ENCODE peak calls at places on chromosome 7, in nine cellular contexts. One of them, this sample, is unnamed.

GRCh38 chr7:69776611-69777010 is 178.3 kb downstream of the AUTS2 start:
- DNase-seq in right atrium auricular region: no peak
- DNase-seq in GM06990: no peak
- DNase-seq in HFF-Myc: no peak
- DNase-seq in heart right ventricle: no peak
- DNase-seq in CD8-positive, alpha-beta memory T cell: no peak
- DNase-seq in AG10803: peak; percentile 93
- DNase-seq in HepG2: no peak
- DNase-seq in dorsolateral prefrontal cortex: no peak
- DNase-seq in this sample: no peak

GRCh38 chr7:75033064-75033463 is 40.5 kb downstream of the RCC1L start:
- DNase-seq in right atrium auricular region: no peak
- DNase-seq in heart right ventricle: no peak
- DNase-seq in AG10803: no peak
- DNase-seq in HepG2: peak; percentile 18
- DNase-seq in CD8-positive, alpha-beta memory T cell: no peak
- DNase-seq in GM06990: no peak
- DNase-seq in HFF-Myc: no peak
- DNase-seq in dorsolateral prefrontal cortex: no peak
- DNase-seq in this sample: no peak

GRCh38 chr7:129845178-129845971 is 107.4 kb downstream of the UBE2H start:
- DNase-seq in AG10803: peak; percentile 74
- DNase-seq in right atrium auricular region: no peak
- DNase-seq in heart right ventricle: no peak
- DNase-seq in HFF-Myc: peak; percentile 75
- DNase-seq in GM06990: no peak
- DNase-seq in HepG2: no peak
- DNase-seq in CD8-positive, alpha-beta memory T cell: no peak
- DNase-seq in dorsolateral prefrontal cortex: no peak
- DNase-seq in this sample: no peak

GRCh38 chr7:509426-509825 is 10.2 kb downstream of the PDGFA start:
- DNase-seq in right atrium auricular region: no peak
- DNase-seq in dorsolateral prefrontal cortex: no peak
- DNase-seq in HFF-Myc: no peak
- DNase-seq in heart right ventricle: no peak
- DNase-seq in CD8-positive, alpha-beta memory T cell: no peak
- DNase-seq in HepG2: no peak
- DNase-seq in GM06990: no peak
- DNase-seq in AG10803: no peak
- DNase-seq in this sample: no peak

GRCh38 chr7:13989138-13989943 is at the start of gene ETV1:
- DNase-seq in dorsolateral prefrontal cortex: peak; percentile 75
- DNase-seq in HFF-Myc: no peak
- DNase-seq in GM06990: no peak
- DNase-seq in AG10803: peak; percentile 43
- DNase-seq in CD8-positive, alpha-beta memory T cell: peak; percentile 5
- DNase-seq in heart right ventricle: peak; percentile 79
- DNase-seq in HepG2: peak; percentile 14
- DNase-seq in right atrium auricular region: peak; percentile 77
- DNase-seq in this sample: no peak

GRCh38 chr7:38825721-38826440 is 83.1 kb downstream of the VPS41 start:
- DNase-seq in heart right ventricle: peak; percentile 5
- DNase-seq in AG10803: no peak
- DNase-seq in right atrium auricular region: no peak
- DNase-seq in GM06990: no peak
- DNase-seq in dorsolateral prefrontal cortex: no peak
- DNase-seq in CD8-positive, alpha-beta memory T cell: no peak
- DNase-seq in HFF-Myc: no peak
- DNase-seq in HepG2: no peak
- DNase-seq in this sample: no peak

GRCh38 chr7:152435384-152436278 is at the start of gene KMT2C:
- DNase-seq in CD8-positive, alpha-beta memory T cell: peak; percentile 54
- DNase-seq in HFF-Myc: no peak
- DNase-seq in dorsolateral prefrontal cortex: peak; percentile 58
- DNase-seq in AG10803: peak; percentile 44
- DNase-seq in heart right ventricle: peak; percentile 65
- DNase-seq in HepG2: no peak
- DNase-seq in GM06990: peak; percentile 64
- DNase-seq in right atrium auricular region: no peak
- DNase-seq in this sample: peak; percentile 65

GRCh38 chr7:112286294-112287086 is 80.0 kb downstream of the ZNF277 start:
- DNase-seq in CD8-positive, alpha-beta memory T cell: peak; percentile 5
- DNase-seq in heart right ventricle: no peak
- DNase-seq in GM06990: peak; percentile 25
- DNase-seq in HepG2: no peak
- DNase-seq in HFF-Myc: no peak
- DNase-seq in AG10803: no peak
- DNase-seq in right atrium auricular region: no peak
- DNase-seq in dorsolateral prefrontal cortex: peak; percentile 68
- DNase-seq in this sample: no peak

GRCh38 chr7:92793656-92794205 is 42.6 kb downstream of the CDK6 start:
- DNase-seq in right atrium auricular region: no peak
- DNase-seq in heart right ventricle: no peak
- DNase-seq in HepG2: no peak
- DNase-seq in AG10803: peak; percentile 28
- DNase-seq in GM06990: no peak
- DNase-seq in dorsolateral prefrontal cortex: no peak
- DNase-seq in CD8-positive, alpha-beta memory T cell: no peak
- DNase-seq in HFF-Myc: no peak
- DNase-seq in this sample: no peak

GRCh38 chr7:24169077-24169624 is 114.8 kb upstream of the NPY start:
- DNase-seq in dorsolateral prefrontal cortex: no peak
- DNase-seq in AG10803: no peak
- DNase-seq in CD8-positive, alpha-beta memory T cell: no peak
- DNase-seq in HFF-Myc: no peak
- DNase-seq in HepG2: no peak
- DNase-seq in GM06990: no peak
- DNase-seq in heart right ventricle: no peak
- DNase-seq in right atrium auricular region: no peak
- DNase-seq in this sample: no peak

GRCh38 chr7:128383781-128384180 is 22.3 kb upstream of the PRRT4 start:
- DNase-seq in HFF-Myc: no peak
- DNase-seq in CD8-positive, alpha-beta memory T cell: no peak
- DNase-seq in dorsolateral prefrontal cortex: no peak
- DNase-seq in GM06990: no peak
- DNase-seq in right atrium auricular region: no peak
- DNase-seq in HepG2: no peak
- DNase-seq in heart right ventricle: no peak
- DNase-seq in AG10803: no peak
- DNase-seq in this sample: no peak

DNA sequence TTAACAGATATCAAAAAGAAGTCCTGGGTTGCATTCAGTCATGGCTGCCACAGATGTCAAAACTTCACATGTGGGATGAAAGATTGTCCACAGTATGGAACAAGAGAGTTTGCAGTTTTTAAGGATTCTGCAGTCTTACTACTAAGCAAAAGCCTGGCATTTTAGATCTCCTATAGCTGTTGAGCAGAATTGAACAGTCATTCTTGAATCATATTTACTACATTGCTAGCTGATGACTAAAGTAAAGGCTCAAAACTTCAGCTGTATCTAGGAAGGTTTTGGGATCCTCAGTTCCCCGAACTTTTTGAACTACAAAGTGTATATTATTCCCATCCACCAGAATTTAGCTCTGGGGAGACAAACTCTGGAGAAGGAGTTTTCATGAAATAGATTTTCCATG is 31.0 kb downstream of the BET1 start:
- DNase-seq in right atrium auricular region: no peak
- DNase-seq in GM06990: no peak
- DNase-seq in CD8-positive, alpha-beta memory T cell: no peak
- DNase-seq in AG10803: peak; percentile 29
- DNase-seq in heart right ventricle: no peak
- DNase-seq in dorsolateral prefrontal cortex: no peak
- DNase-seq in HFF-Myc: no peak
- DNase-seq in HepG2: no peak
- DNase-seq in this sample: no peak
- H3K4me3 ChIP-seq in right atrium auricular region: no peak overlapping the region
- H3K4me3 ChIP-seq in GM06990: no peak overlapping the region
- H3K4me3 ChIP-seq in CD8-positive, alpha-beta memory T cell: no peak overlapping the region
- H3K4me3 ChIP-seq in AG10803: no peak overlapping the region
- H3K4me3 ChIP-seq in heart right ventricle: no peak overlapping the region
- H3K4me3 ChIP-seq in dorsolateral prefrontal cortex: no peak overlapping the region
- H3K4me3 ChIP-seq in HFF-Myc: no peak overlapping the region
- H3K4me3 ChIP-seq in HepG2: no peak overlapping the region
- H3K4me3 ChIP-seq in this sample: no peak overlapping the region

GRCh38 chr7:136128050-136128449 is 150.9 kb upstream of the MTPN start:
- DNase-seq in HFF-Myc: no peak
- DNase-seq in AG10803: no peak
- DNase-seq in HepG2: no peak
- DNase-seq in heart right ventricle: no peak
- DNase-seq in CD8-positive, alpha-beta memory T cell: no peak
- DNase-seq in right atrium auricular region: no peak
- DNase-seq in GM06990: no peak
- DNase-seq in dorsolateral prefrontal cortex: no peak
- DNase-seq in this sample: no peak

GRCh38 chr7:136117539-136117938 is 140.4 kb upstream of the MTPN start:
- DNase-seq in HFF-Myc: no peak
- DNase-seq in AG10803: no peak
- DNase-seq in HepG2: no peak
- DNase-seq in CD8-positive, alpha-beta memory T cell: no peak
- DNase-seq in dorsolateral prefrontal cortex: no peak
- DNase-seq in heart right ventricle: no peak
- DNase-seq in GM06990: no peak
- DNase-seq in right atrium auricular region: no peak
- DNase-seq in this sample: no peak

GRCh38 chr7:136123352-136123751 is 146.2 kb upstream of the MTPN start:
- DNase-seq in GM06990: no peak
- DNase-seq in dorsolateral prefrontal cortex: no peak
- DNase-seq in right atrium auricular region: no peak
- DNase-seq in heart right ventricle: no peak
- DNase-seq in AG10803: no peak
- DNase-seq in HepG2: no peak
- DNase-seq in CD8-positive, alpha-beta memory T cell: no peak
- DNase-seq in HFF-Myc: no peak
- DNase-seq in this sample: no peak
- H3K4me3 ChIP-seq in GM06990: no peak overlapping the region
- H3K4me3 ChIP-seq in dorsolateral prefrontal cortex: no peak overlapping the region
- H3K4me3 ChIP-seq in right atrium auricular region: no peak overlapping the region
- H3K4me3 ChIP-seq in heart right ventricle: no peak overlapping the region
- H3K4me3 ChIP-seq in AG10803: no peak overlapping the region
- H3K4me3 ChIP-seq in HepG2: no peak overlapping the region
- H3K4me3 ChIP-seq in CD8-positive, alpha-beta memory T cell: no peak overlapping the region
- H3K4me3 ChIP-seq in HFF-Myc: no peak overlapping the region
- H3K4me3 ChIP-seq in this sample: no peak overlapping the region

GRCh38 chr7:37684927-37685326 is 1.4 kb downstream of the GPR141 start:
- DNase-seq in dorsolateral prefrontal cortex: no peak
- DNase-seq in AG10803: no peak
- DNase-seq in HepG2: no peak
- DNase-seq in CD8-positive, alpha-beta memory T cell: no peak
- DNase-seq in GM06990: no peak
- DNase-seq in right atrium auricular region: no peak
- DNase-seq in heart right ventricle: no peak
- DNase-seq in HFF-Myc: no peak
- DNase-seq in this sample: no peak

DNA sequence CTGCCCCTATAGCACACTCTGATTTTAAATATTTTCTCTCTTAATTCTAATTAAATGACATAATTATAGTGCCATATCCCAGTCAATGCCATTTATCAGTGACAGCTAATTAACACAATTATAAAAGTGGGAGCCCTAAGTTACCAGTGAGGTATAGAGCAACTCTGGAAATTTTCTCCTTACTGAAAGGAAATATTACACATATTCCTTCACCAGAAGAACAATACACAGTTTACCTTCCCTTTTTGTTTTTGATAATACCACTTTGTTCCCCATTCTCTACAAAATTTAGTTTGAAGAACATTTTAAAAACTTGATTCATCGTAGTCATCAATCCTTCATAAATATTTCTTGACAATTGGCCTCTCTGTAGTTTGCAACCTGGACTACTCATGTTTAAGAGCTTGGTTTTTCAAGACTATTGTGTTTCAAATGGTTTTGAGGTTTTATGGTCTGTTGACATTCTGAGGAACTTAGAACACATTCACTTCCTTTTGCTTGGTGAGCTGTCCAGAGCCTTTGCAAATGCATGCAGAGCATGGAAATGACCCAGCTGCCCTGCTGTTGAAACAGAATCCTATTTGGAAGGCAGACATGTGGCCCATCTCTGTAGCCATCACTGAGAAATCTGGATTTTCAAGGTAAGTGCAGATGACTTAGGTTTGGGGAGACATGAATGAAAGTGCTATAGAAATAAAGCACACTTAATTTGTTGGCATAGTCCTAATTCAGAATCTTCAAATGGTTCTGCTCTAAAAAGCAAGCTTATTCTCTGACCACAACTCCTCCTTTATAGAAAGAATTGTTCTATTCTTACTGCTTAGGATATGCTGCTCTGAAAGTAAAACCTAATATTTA is at the start of gene GPR141:
- DNase-seq in HFF-Myc: no peak
- DNase-seq in CD8-positive, alpha-beta memory T cell: no peak
- DNase-seq in dorsolateral prefrontal cortex: no peak
- DNase-seq in right atrium auricular region: no peak
- DNase-seq in HepG2: no peak
- DNase-seq in GM06990: peak; percentile 53
- DNase-seq in AG10803: no peak
- DNase-seq in heart right ventricle: no peak
- DNase-seq in this sample: no peak
- H3K4me3 ChIP-seq in HFF-Myc: no peak within 1 kb of the TSS
- H3K4me3 ChIP-seq in CD8-positive, alpha-beta memory T cell: no peak within 1 kb of the TSS
- H3K4me3 ChIP-seq in dorsolateral prefrontal cortex: no peak within 1 kb of the TSS
- H3K4me3 ChIP-seq in right atrium auricular region: no peak within 1 kb of the TSS
- H3K4me3 ChIP-seq in HepG2: no peak within 1 kb of the TSS
- H3K4me3 ChIP-seq in GM06990: peak within 1 kb of the TSS; percentile 43
- H3K4me3 ChIP-seq in AG10803: no peak within 1 kb of the TSS
- H3K4me3 ChIP-seq in heart right ventricle: no peak within 1 kb of the TSS
- H3K4me3 ChIP-seq in this sample: no peak within 1 kb of the TSS

GRCh38 chr7:134669845-134670373 is 23.3 kb downstream of the BPGM start:
- DNase-seq in dorsolateral prefrontal cortex: peak; percentile 15
- DNase-seq in CD8-positive, alpha-beta memory T cell: peak; percentile 82
- DNase-seq in right atrium auricular region: peak; percentile 62
- DNase-seq in HFF-Myc: peak; percentile 84
- DNase-seq in GM06990: peak; percentile 10
- DNase-seq in AG10803: peak; percentile 82
- DNase-seq in HepG2: no peak
- DNase-seq in heart right ventricle: no peak
- DNase-seq in this sample: peak; percentile 57

GRCh38 chr7:134671670-134672069 is 25.0 kb downstream of the BPGM start:
- DNase-seq in GM06990: no peak
- DNase-seq in HepG2: no peak
- DNase-seq in AG10803: no peak
- DNase-seq in dorsolateral prefrontal cortex: no peak
- DNase-seq in heart right ventricle: no peak
- DNase-seq in CD8-positive, alpha-beta memory T cell: no peak
- DNase-seq in HFF-Myc: no peak
- DNase-seq in right atrium auricular region: no peak
- DNase-seq in this sample: no peak

GRCh38 chr7:134667899-134668298 is 21.2 kb downstream of the BPGM start:
- DNase-seq in GM06990: no peak
- DNase-seq in HFF-Myc: no peak
- DNase-seq in AG10803: no peak
- DNase-seq in dorsolateral prefrontal cortex: no peak
- DNase-seq in HepG2: no peak
- DNase-seq in right atrium auricular region: no peak
- DNase-seq in heart right ventricle: no peak
- DNase-seq in CD8-positive, alpha-beta memory T cell: no peak
- DNase-seq in this sample: no peak

GRCh38 chr7:134674424-134674823 is 27.8 kb downstream of the BPGM start:
- DNase-seq in GM06990: no peak
- DNase-seq in HepG2: no peak
- DNase-seq in dorsolateral prefrontal cortex: no peak
- DNase-seq in right atrium auricular region: no peak
- DNase-seq in AG10803: no peak
- DNase-seq in HFF-Myc: no peak
- DNase-seq in heart right ventricle: no peak
- DNase-seq in CD8-positive, alpha-beta memory T cell: no peak
- DNase-seq in this sample: no peak

GRCh38 chr7:134669388-134669787 is 22.7 kb downstream of the BPGM start:
- DNase-seq in AG10803: no peak
- DNase-seq in CD8-positive, alpha-beta memory T cell: no peak
- DNase-seq in HFF-Myc: no peak
- DNase-seq in GM06990: no peak
- DNase-seq in dorsolateral prefrontal cortex: no peak
- DNase-seq in right atrium auricular region: no peak
- DNase-seq in HepG2: no peak
- DNase-seq in heart right ventricle: no peak
- DNase-seq in this sample: no peak
- H3K4me3 ChIP-seq in AG10803: no peak overlapping the region
- H3K4me3 ChIP-seq in CD8-positive, alpha-beta memory T cell: peak overlapping the region; percentile 33
- H3K4me3 ChIP-seq in HFF-Myc: no peak overlapping the region
- H3K4me3 ChIP-seq in GM06990: no peak overlapping the region
- H3K4me3 ChIP-seq in dorsolateral prefrontal cortex: no peak overlapping the region
- H3K4me3 ChIP-seq in right atrium auricular region: no peak overlapping the region
- H3K4me3 ChIP-seq in HepG2: no peak overlapping the region
- H3K4me3 ChIP-seq in heart right ventricle: no peak overlapping the region
- H3K4me3 ChIP-seq in this sample: peak overlapping the region; percentile 25